ENCODE peak calls at places on chromosomes 6 and 20, in eight cellular contexts. H is body of pancreas, Z is spleen, T is K562, E is lower leg skin, N is HepG2, J is esophagus squamous epithelium, A is heart left ventricle. O is an unnamed sample.

GRCh38 chr20:51019598-51020592 is 3.0 kb downstream of the KCNG1 start:
- DNase-seq in H (no peak), Z (peak; percentile 33), T (no peak), E (no peak), N (no peak), J (no peak), A (no peak), O (no peak)

GRCh38 chr20:18712877-18713276 is 100.7 kb upstream of the SCP2D1 start:
- DNase-seq in H (no peak), Z (no peak), T (no peak), E (no peak), N (no peak), J (no peak), A (no peak), O (no peak)

GRCh38 chr6:73394577-73395354 is at the start of gene DDX43:
- DNase-seq in H (peak; percentile 83), Z (peak; percentile 84), T (no peak), E (peak; percentile 86), N (no peak), J (peak; percentile 7), A (peak; percentile 80), O (peak; percentile 18)

GRCh38 chr20:41534842-41535241 is 83.3 kb downstream of the CHD6 start:
- DNase-seq in H (no peak), Z (no peak), T (peak; percentile 42), E (no peak), N (no peak), J (no peak), A (no peak), O (no peak)

GRCh38 chr6:21992178-21992967 is 304.5 kb downstream of the PRL start:
- DNase-seq in H (no peak), Z (no peak), T (peak; percentile 69), E (no peak), N (no peak), J (no peak), A (no peak), O (peak; percentile 47)

GRCh38 chr20:3242167-3242692 is 3.2 kb upstream of the SLC4A11 start:
- DNase-seq in H (no peak), Z (no peak), T (no peak), E (no peak), N (peak; percentile 71), J (no peak), A (no peak), O (no peak)

GRCh38 chr6:10424005-10424404 is 9.1 kb upstream of the TFAP2A start:
- DNase-seq in H (no peak), Z (no peak), T (peak; percentile 50), E (no peak), N (no peak), J (no peak), A (no peak), O (no peak)

GRCh38 chr6:29647927-29648642 is 8.8 kb upstream of the MOG start:
- DNase-seq in H (no peak), Z (no peak), T (peak; percentile 45), E (no peak), N (peak; percentile 39), J (no peak), A (no peak), O (no peak)

GRCh38 chr6:126797981-126798380 is 320.5 kb upstream of the RSPO3 start:
- DNase-seq in H (no peak), Z (no peak), T (no peak), E (no peak), N (no peak), J (no peak), A (no peak), O (no peak)

GRCh38 chr6:139230421-139230840 is 61.4 kb downstream of the TXLNB start:
- DNase-seq in H (no peak), Z (no peak), T (no peak), E (no peak), N (no peak), J (no peak), A (no peak), O (no peak)

GRCh38 chr20:46307139-46307998 is 929 bp downstream of the CDH22 start:
- DNase-seq in H (peak; percentile 61), Z (peak; percentile 93), T (peak; percentile 69), E (no peak), N (peak; percentile 44), J (no peak), A (peak; percentile 82), O (peak; percentile 19)

DNA sequence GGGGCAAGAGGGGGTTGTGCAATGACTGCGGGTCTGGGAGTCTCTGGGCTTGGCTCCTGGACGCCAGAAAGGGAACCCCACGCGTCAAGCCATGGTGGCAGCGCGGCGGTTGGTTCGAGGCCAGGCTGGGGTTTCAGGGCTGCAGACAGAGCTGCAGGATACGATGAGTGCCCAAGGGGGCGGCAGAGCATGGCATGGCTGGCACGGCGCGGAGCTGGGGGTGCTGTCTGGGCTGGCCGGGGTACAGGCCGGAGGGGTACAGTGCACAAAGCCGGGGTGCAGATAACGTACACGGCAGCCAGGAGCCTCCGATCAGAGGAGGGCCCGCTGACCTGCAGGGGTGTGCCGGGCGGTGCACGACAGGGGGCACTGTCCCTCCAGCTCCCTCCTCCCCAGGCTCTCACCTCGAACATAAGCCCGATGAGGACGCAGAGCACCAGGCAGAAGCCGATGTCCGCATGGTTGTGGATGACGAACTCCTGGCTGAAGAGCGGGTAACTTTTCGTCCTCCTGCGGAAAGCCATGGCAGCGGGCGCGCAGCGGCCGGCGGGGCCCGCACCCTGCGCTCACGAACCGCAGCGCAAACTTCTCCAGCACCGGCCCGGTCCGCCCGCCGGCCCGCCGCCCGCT is 353 bp downstream of the TRAM2 start:
- DNase-seq in H (peak; percentile 66), Z (peak; percentile 93), T (peak; percentile 85), E (peak; percentile 94), N (peak; percentile 84), J (peak; percentile 27), A (peak; percentile 80), O (no peak)
- TF ChIP-seq POLR2A in H (no peak), Z (no peak), T (no peak), E (peak; percentile 29), N (peak; percentile 85), J (no peak), A (no peak), O (peak; percentile 70)

GRCh38 chr20:32278199-32278643 is 770 bp downstream of the KIF3B start:
- DNase-seq in H (no peak), Z (no peak), T (no peak), E (no peak), N (no peak), J (no peak), A (no peak), O (no peak)
- H3K4me3 ChIP-seq in H (peak overlapping the region; percentile 86), Z (peak overlapping the region; percentile 96), T (peak overlapping the region; percentile 97), E (peak overlapping the region; percentile 96), N (peak overlapping the region; percentile 100), J (peak overlapping the region; percentile 91), A (peak overlapping the region; percentile 92), O (peak overlapping the region; percentile 73)

GRCh38 chr20:48846516-48847492 is 19.0 kb upstream of the PREX1 start:
- DNase-seq in H (no peak), Z (no peak), T (peak; percentile 46), E (no peak), N (no peak), J (no peak), A (no peak), O (no peak)
- TF ChIP-seq POLR2A in H (no peak), Z (no peak), T (no peak), E (no peak), N (no peak), J (no peak), A (no peak), O (no peak)

GRCh38 chr6:18118330-18118729 is 4.1 kb downstream of the NHLRC1 start:
- DNase-seq in H (peak; percentile 17), Z (no peak), T (no peak), E (no peak), N (no peak), J (no peak), A (no peak), O (no peak)

GRCh38 chr6:18122128-18123093 is at the start of gene NHLRC1:
- DNase-seq in H (peak; percentile 89), Z (peak; percentile 96), T (no peak), E (peak; percentile 98), N (peak; percentile 84), J (peak; percentile 35), A (peak; percentile 94), O (peak; percentile 86)

GRCh38 chr6:18126116-18126515 is 3.6 kb upstream of the NHLRC1 start:
- DNase-seq in H (no peak), Z (no peak), T (peak; percentile 13), E (no peak), N (no peak), J (no peak), A (no peak), O (no peak)

GRCh38 chr6:18119236-18119635 is 3.2 kb downstream of the NHLRC1 start:
- DNase-seq in H (no peak), Z (no peak), T (no peak), E (no peak), N (no peak), J (no peak), A (no peak), O (no peak)

GRCh38 chr6:18121580-18122127 is 823 bp downstream of the NHLRC1 start:
- DNase-seq in H (no peak), Z (no peak), T (peak; percentile 21), E (no peak), N (peak; percentile 27), J (no peak), A (no peak), O (peak; percentile 15)
- H3K4me3 ChIP-seq in H (no peak overlapping the region), Z (no peak overlapping the region), T (no peak overlapping the region), E (no peak overlapping the region), N (no peak overlapping the region), J (peak overlapping the region; percentile 51), A (peak overlapping the region; percentile 60), O (no peak overlapping the region)

GRCh38 chr6:87152528-87152950 is 2.8 kb upstream of the ZNF292 start:
- DNase-seq in H (no peak), Z (no peak), T (no peak), E (no peak), N (no peak), J (no peak), A (no peak), O (no peak)

GRCh38 chr6:87151471-87151785 is 3.9 kb upstream of the ZNF292 start:
- DNase-seq in H (no peak), Z (no peak), T (no peak), E (no peak), N (no peak), J (no peak), A (no peak), O (no peak)

GRCh38 chr6:87154641-87155271 is 609 bp upstream of the ZNF292 start:
- DNase-seq in H (no peak), Z (no peak), T (peak; percentile 72), E (no peak), N (no peak), J (no peak), A (no peak), O (no peak)

GRCh38 chr6:87155272-87155919 is at the start of gene ZNF292:
- DNase-seq in H (peak; percentile 94), Z (peak; percentile 100), T (peak; percentile 97), E (peak; percentile 99), N (peak; percentile 93), J (peak; percentile 94), A (peak; percentile 97), O (peak; percentile 97)

GRCh38 chr6:87151786-87152527 is 3.4 kb upstream of the ZNF292 start:
- DNase-seq in H (peak; percentile 62), Z (peak; percentile 95), T (no peak), E (peak; percentile 92), N (no peak), J (no peak), A (peak; percentile 84), O (peak; percentile 62)
- TF ChIP-seq POLR2A in H (peak; percentile 28), Z (no peak), T (no peak), E (no peak), N (no peak), J (no peak), A (no peak), O (no peak)

GRCh38 chr20:16708590-16708989 is 21.2 kb upstream of the SNRPB2 start:
- DNase-seq in H (no peak), Z (no peak), T (no peak), E (no peak), N (no peak), J (no peak), A (no peak), O (no peak)
- H3K4me3 ChIP-seq in H (no peak overlapping the region), Z (no peak overlapping the region), T (no peak overlapping the region), E (no peak overlapping the region), N (no peak overlapping the region), J (no peak overlapping the region), A (no peak overlapping the region), O (no peak overlapping the region)

O was measured in uterus.